ENCODE peak calls at places on chromosomes 7 and 10, in eight cellular contexts. V is heart right ventricle, G is BJ, S is adrenal gland, Y is PC-9, M is upper lobe of right lung, U is fibroblast of the aortic adventitia, N is GM23338. Q is an unnamed sample.

GRCh38 chr7:141320287-141320686 is 230.9 kb upstream of the AGK start:
- DNase-seq in V (no peak), G (no peak), S (no peak), Y (no peak), M (no peak), U (no peak), N (no peak), Q (no peak)

GRCh38 chr7:85693326-85693725 is 506.5 kb upstream of the SEMA3D start:
- DNase-seq in V (no peak), G (no peak), S (no peak), Y (no peak), M (no peak), U (no peak), N (no peak), Q (no peak)

GRCh38 chr10:71447676-71448075 is 51.0 kb downstream of the CDH23 start:
- DNase-seq in V (no peak), G (no peak), S (no peak), Y (no peak), M (no peak), U (no peak), N (no peak), Q (no peak)

GRCh38 chr10:36441557-36441956 is 683.8 kb upstream of the ANKRD30A start:
- DNase-seq in V (no peak), G (no peak), S (no peak), Y (no peak), M (no peak), U (peak; percentile 46), N (no peak), Q (peak; percentile 19)

GRCh38 chr7:45939574-45939973 is 18.5 kb upstream of the IGFBP3 start:
- DNase-seq in V (no peak), G (no peak), S (no peak), Y (no peak), M (no peak), U (no peak), N (no peak), Q (no peak)

GRCh38 chr10:36349445-36350063 is 707.5 kb upstream of the FZD8 start:
- DNase-seq in V (no peak), G (peak; percentile 39), S (no peak), Y (no peak), M (no peak), U (peak; percentile 86), N (peak; percentile 6), Q (no peak)

GRCh38 chr10:118002581-118002980 is 44.2 kb downstream of the RAB11FIP2 start:
- DNase-seq in V (no peak), G (no peak), S (no peak), Y (no peak), M (no peak), U (peak; percentile 17), N (no peak), Q (no peak)

GRCh38 chr7:139914306-139914747 is 85.3 kb downstream of the TBXAS1 start:
- DNase-seq in V (no peak), G (no peak), S (no peak), Y (no peak), M (no peak), U (peak; percentile 80), N (no peak), Q (no peak)

GRCh38 chr7:95246935-95247370 is 77.4 kb downstream of the PON1 start:
- DNase-seq in V (no peak), G (peak; percentile 6), S (peak; percentile 81), Y (peak; percentile 47), M (no peak), U (peak; percentile 83), N (peak; percentile 92), Q (no peak)

GRCh38 chr7:47405921-47406765 is 175.8 kb downstream of the TNS3 start:
- DNase-seq in V (peak; percentile 77), G (no peak), S (peak; percentile 94), Y (no peak), M (peak; percentile 94), U (peak; percentile 46), N (no peak), Q (peak; percentile 79)

GRCh38 chr10:13759167-13759566 is 172.4 kb downstream of the PRPF18 start:
- DNase-seq in V (no peak), G (no peak), S (no peak), Y (no peak), M (no peak), U (peak; percentile 14), N (peak; percentile 86), Q (no peak)

GRCh38 chr7:15720849-15721471 is 34.5 kb upstream of the MEOX2 start:
- DNase-seq in V (no peak), G (no peak), S (peak; percentile 64), Y (no peak), M (no peak), U (peak; percentile 77), N (peak; percentile 55), Q (no peak)

GRCh38 chr7:90312745-90313144 is 8.4 kb downstream of the FAM237B start:
- DNase-seq in V (no peak), G (no peak), S (no peak), Y (no peak), M (no peak), U (peak; percentile 25), N (peak; percentile 20), Q (no peak)

GRCh38 chr10:103451871-103452713 is at the start of gene CALHM2:
- DNase-seq in V (peak; percentile 79), G (no peak), S (peak; percentile 78), Y (peak; percentile 46), M (peak; percentile 82), U (peak; percentile 55), N (peak; percentile 75), Q (peak; percentile 80)

GRCh38 chr10:31467791-31468535 is 148.9 kb downstream of the ZEB1 start:
- DNase-seq in V (no peak), G (no peak), S (no peak), Y (peak; percentile 51), M (peak; percentile 40), U (peak; percentile 14), N (peak; percentile 87), Q (no peak)

GRCh38 chr7:80392229-80393169 is 119.4 kb downstream of the GNAT3 start:
- DNase-seq in V (no peak), G (no peak), S (no peak), Y (peak; percentile 48), M (no peak), U (peak; percentile 72), N (no peak), Q (no peak)

GRCh38 chr7:80385512-80385911 is 126.4 kb downstream of the GNAT3 start:
- DNase-seq in V (no peak), G (no peak), S (no peak), Y (no peak), M (no peak), U (no peak), N (no peak), Q (no peak)

GRCh38 chr7:80386686-80387085 is 125.2 kb downstream of the GNAT3 start:
- DNase-seq in V (no peak), G (no peak), S (no peak), Y (no peak), M (no peak), U (no peak), N (no peak), Q (no peak)

GRCh38 chr7:80387634-80388033 is 124.2 kb downstream of the GNAT3 start:
- DNase-seq in V (no peak), G (no peak), S (no peak), Y (no peak), M (no peak), U (no peak), N (peak; percentile 17), Q (no peak)
- TF ChIP-seq CTCF in V (no peak), G (no peak), S (no peak), Y (no peak), M (no peak), U (no peak), N (no peak), Q (no peak)

DNA sequence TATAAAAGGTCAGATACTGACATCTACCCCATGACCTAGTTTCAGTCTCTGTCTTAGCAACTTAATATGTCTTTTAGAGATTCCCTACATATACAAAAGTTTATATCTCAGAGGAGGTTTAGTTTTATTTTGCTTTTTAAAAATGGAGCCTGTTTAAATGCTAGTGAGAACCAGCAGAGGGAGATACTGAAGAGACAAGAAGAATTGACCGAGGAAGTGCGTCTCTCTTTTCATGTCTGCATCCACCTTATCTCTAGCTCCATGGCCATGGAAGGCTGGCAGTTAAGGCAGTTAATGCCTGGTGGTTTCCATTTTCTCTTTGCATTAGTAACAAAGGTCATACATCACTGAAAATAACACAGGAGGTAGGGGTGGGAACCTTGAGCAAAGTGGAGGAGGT is 10.7 kb downstream of the SUV39H2 start:
- DNase-seq in V (no peak), G (no peak), S (no peak), Y (no peak), M (no peak), U (peak; percentile 21), N (peak; percentile 58), Q (no peak)
- TF ChIP-seq CTCF in V (no peak), G (peak; percentile 20), S (no peak), Y (no peak), M (no peak), U (peak; percentile 41), N (peak; percentile 64), Q (no peak)

GRCh38 chr7:13910805-13911551 is 78.5 kb downstream of the ETV1 start:
- DNase-seq in V (no peak), G (no peak), S (no peak), Y (no peak), M (no peak), U (no peak), N (no peak), Q (no peak)
- TF ChIP-seq CTCF in V (no peak), G (no peak), S (no peak), Y (no peak), M (no peak), U (no peak), N (no peak), Q (no peak)

GRCh38 chr10:60817135-60817805 is 39.0 kb downstream of the CDK1 start:
- DNase-seq in V (no peak), G (no peak), S (peak; percentile 55), Y (no peak), M (no peak), U (peak; percentile 29), N (no peak), Q (no peak)

GRCh38 chr10:60819271-60819670 is 41.0 kb downstream of the CDK1 start:
- DNase-seq in V (no peak), G (no peak), S (no peak), Y (no peak), M (no peak), U (no peak), N (no peak), Q (no peak)

GRCh38 chr10:60821661-60822060 is 43.4 kb downstream of the CDK1 start:
- DNase-seq in V (no peak), G (no peak), S (no peak), Y (no peak), M (no peak), U (no peak), N (no peak), Q (no peak)

GRCh38 chr10:60818134-60818770 is 40.0 kb downstream of the CDK1 start:
- DNase-seq in V (no peak), G (peak; percentile 74), S (no peak), Y (no peak), M (no peak), U (peak; percentile 85), N (no peak), Q (no peak)

DNA sequence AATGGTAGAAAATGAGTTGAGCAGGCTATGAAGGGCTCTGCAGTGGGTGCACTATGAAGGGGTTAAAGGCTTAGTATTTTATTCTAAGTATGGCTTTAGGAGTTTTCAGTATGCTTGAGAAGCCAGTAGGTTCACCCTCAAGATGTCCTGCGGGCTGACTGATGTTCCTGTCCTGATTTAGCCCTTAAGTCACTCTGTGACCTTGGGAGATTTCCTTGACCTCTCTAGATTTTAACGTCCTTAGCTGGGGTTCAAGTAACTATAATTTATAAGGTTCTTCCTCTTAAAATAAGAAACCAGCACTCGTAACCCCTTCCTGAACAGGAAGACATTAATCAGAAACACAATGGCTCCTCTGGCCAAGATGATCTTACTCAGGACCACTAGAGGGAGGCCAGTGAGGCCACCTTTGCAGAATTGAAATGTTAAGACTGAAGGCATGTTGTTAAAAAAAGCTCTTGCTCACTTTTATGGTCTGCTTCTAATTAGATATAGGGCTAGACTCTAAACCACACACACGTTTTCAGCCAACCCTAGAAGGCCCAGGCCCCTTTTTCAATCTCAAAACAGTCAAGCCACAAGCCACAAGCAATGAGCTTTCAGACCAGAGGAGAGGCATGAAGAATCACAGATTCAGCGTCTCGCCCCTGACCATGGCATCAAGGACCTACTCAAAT is 42.0 kb downstream of the CDK1 start:
- DNase-seq in V (no peak), G (peak; percentile 63), S (no peak), Y (no peak), M (no peak), U (peak; percentile 71), N (peak; percentile 54), Q (no peak)
- TF ChIP-seq CTCF in V (no peak), G (peak; percentile 71), S (peak; percentile 17), Y (peak; percentile 21), M (peak; percentile 30), U (peak; percentile 57), N (peak; percentile 55), Q (peak; percentile 56)